ENCODE peak calls at places on chromosomes 6 and 20, in six cellular contexts. O, S, U, G, E and I are unnamed samples.

GRCh38 chr6:5100806-5101205 is 15.7 kb downstream of the PPP1R3G start:
- DNase-seq in O (no peak), S (no peak), U (no peak), G (no peak), E (no peak), I (no peak)

GRCh38 chr6:116010400-116011095 is 50.1 kb downstream of the FRK start:
- DNase-seq in O (peak; percentile 75), S (peak; percentile 74), U (peak; percentile 55), G (peak; percentile 77), E (peak; percentile 39), I (peak; percentile 78)

GRCh38 chr20:59441306-59441705 is 140.9 kb downstream of the EDN3 start:
- DNase-seq in O (no peak), S (no peak), U (no peak), G (no peak), E (no peak), I (no peak)

GRCh38 chr20:62248890-62249560 is 10.7 kb downstream of the OSBPL2 start:
- DNase-seq in O (no peak), S (no peak), U (no peak), G (no peak), E (no peak), I (no peak)

GRCh38 chr20:57877131-57877784 is 167.4 kb upstream of the PMEPA1 start:
- DNase-seq in O (no peak), S (peak; percentile 44), U (no peak), G (no peak), E (no peak), I (no peak)

GRCh38 chr20:45313943-45314342 is 5.8 kb upstream of the MATN4 start:
- DNase-seq in O (no peak), S (no peak), U (no peak), G (no peak), E (no peak), I (no peak)

GRCh38 chr6:100283288-100283687 is 181.4 kb downstream of the SIM1 start:
- DNase-seq in O (peak; percentile 72), S (no peak), U (no peak), G (peak; percentile 27), E (no peak), I (peak; percentile 51)

GRCh38 chr20:7196481-7196880 is 429.0 kb downstream of the BMP2 start:
- DNase-seq in O (no peak), S (no peak), U (no peak), G (no peak), E (no peak), I (no peak)

GRCh38 chr6:155001482-155001881 is 6.4 kb downstream of the TIAM2 start:
- DNase-seq in O (peak; percentile 47), S (no peak), U (no peak), G (no peak), E (no peak), I (no peak)

GRCh38 chr6:34237722-34238506 is 1.2 kb downstream of the HMGA1 start:
- DNase-seq in O (peak; percentile 33), S (peak; percentile 63), U (peak; percentile 49), G (peak; percentile 51), E (no peak), I (peak; percentile 59)

GRCh38 chr6:107186047-107186446 is 70.7 kb upstream of the BEND3 start:
- DNase-seq in O (no peak), S (no peak), U (no peak), G (no peak), E (no peak), I (no peak)

GRCh38 chr20:42754713-42755112 is 435.0 kb downstream of the PTPRT start:
- DNase-seq in O (no peak), S (no peak), U (no peak), G (no peak), E (no peak), I (no peak)

GRCh38 chr6:17884501-17885039 is 102.9 kb downstream of the KIF13A start:
- DNase-seq in O (no peak), S (no peak), U (no peak), G (peak; percentile 23), E (no peak), I (no peak)

GRCh38 chr6:111580826-111581505 is 24.7 kb downstream of the TRAF3IP2 start:
- DNase-seq in O (peak; percentile 39), S (no peak), U (peak; percentile 53), G (no peak), E (no peak), I (no peak)

GRCh38 chr6:143059616-143060353 is 904 bp upstream of the AIG1 start:
- DNase-seq in O (peak; percentile 87), S (no peak), U (peak; percentile 37), G (peak; percentile 78), E (no peak), I (peak; percentile 89)

GRCh38 chr6:98921038-98921437 is 26.7 kb downstream of the FBXL4 start:
- DNase-seq in O (peak; percentile 10), S (no peak), U (no peak), G (no peak), E (no peak), I (no peak)

GRCh38 chr6:28767133-28767532 is 156.7 kb downstream of the TRIM27 start:
- DNase-seq in O (no peak), S (no peak), U (no peak), G (no peak), E (no peak), I (no peak)
- H3K4me2 ChIP-seq in O (no peak overlapping the region), S (no peak overlapping the region), U (no peak overlapping the region), G (no peak overlapping the region), E (no peak overlapping the region), I (no peak overlapping the region)

GRCh38 chr6:54958446-54958845 is 111.9 kb downstream of the FAM83B start:
- DNase-seq in O (no peak), S (no peak), U (no peak), G (no peak), E (no peak), I (no peak)
- H2AFZ ChIP-seq in O (no peak overlapping the region), S (no peak overlapping the region), U (no peak overlapping the region), G (no peak overlapping the region), E (no peak overlapping the region), I (no peak overlapping the region)

DNA sequence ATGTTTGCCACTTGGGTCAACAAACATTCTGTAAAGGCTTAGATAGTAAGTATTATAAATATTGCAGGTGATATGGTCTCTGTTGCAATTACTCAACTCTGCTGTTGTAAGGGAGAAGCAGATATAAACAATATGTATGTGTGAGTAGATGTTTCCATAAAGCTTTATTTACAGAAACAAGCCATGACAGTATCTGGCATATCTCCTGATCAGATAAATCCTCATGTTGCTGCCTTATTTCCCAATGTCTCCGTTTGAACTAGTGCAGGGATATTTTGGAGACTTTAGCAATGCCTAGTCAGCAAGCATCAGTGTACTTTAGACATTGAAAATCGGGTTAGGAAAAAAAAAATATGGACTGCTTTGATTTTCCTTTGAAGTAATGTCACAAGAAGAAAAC is 96.1 kb downstream of the LAMA2 start:
- DNase-seq in O (peak; percentile 49), S (no peak), U (no peak), G (no peak), E (no peak), I (peak; percentile 61)
- H3K4ac ChIP-seq in O (no peak overlapping the region), S (no peak overlapping the region), U (no peak overlapping the region), G (no peak overlapping the region), E (no peak overlapping the region), I (no peak overlapping the region)

GRCh38 chr6:14037402-14038277 is 79.9 kb upstream of the CD83 start:
- DNase-seq in O (peak; percentile 80), S (no peak), U (no peak), G (no peak), E (no peak), I (peak; percentile 64)
- H3K4me2 ChIP-seq in O (peak overlapping the region; percentile 90), S (no peak overlapping the region), U (no peak overlapping the region), G (no peak overlapping the region), E (no peak overlapping the region), I (no peak overlapping the region)

GRCh38 chr20:50728981-50729874 is 2.2 kb upstream of the PARD6B start:
- DNase-seq in O (no peak), S (peak; percentile 39), U (peak; percentile 31), G (no peak), E (no peak), I (peak; percentile 66)
- H2AFZ ChIP-seq in O (peak overlapping the region; percentile 97), S (no peak overlapping the region), U (no peak overlapping the region), G (no peak overlapping the region), E (no peak overlapping the region), I (no peak overlapping the region)

GRCh38 chr20:51022227-51022802 is 592 bp downstream of the KCNG1 start:
- DNase-seq in O (no peak), S (no peak), U (no peak), G (no peak), E (no peak), I (no peak)

GRCh38 chr20:51021067-51022025 is 1.6 kb downstream of the KCNG1 start:
- DNase-seq in O (peak; percentile 61), S (peak; percentile 55), U (no peak), G (no peak), E (no peak), I (no peak)

GRCh38 chr20:51022803-51023616 is at the start of gene KCNG1:
- DNase-seq in O (peak; percentile 75), S (peak; percentile 87), U (peak; percentile 86), G (peak; percentile 76), E (peak; percentile 78), I (peak; percentile 87)

GRCh38 chr20:51024761-51025160 is 1.9 kb upstream of the KCNG1 start:
- DNase-seq in O (no peak), S (no peak), U (no peak), G (no peak), E (no peak), I (no peak)

GRCh38 chr20:51023617-51024155 is 779 bp upstream of the KCNG1 start:
- DNase-seq in O (no peak), S (peak; percentile 63), U (no peak), G (no peak), E (no peak), I (no peak)
- H3K4ac ChIP-seq in O (no peak overlapping the region), S (no peak overlapping the region), U (no peak overlapping the region), G (no peak overlapping the region), E (peak overlapping the region; percentile 56), I (peak overlapping the region; percentile 80)

GRCh38 chr20:34046330-34046729 is 52.6 kb downstream of the RALY start:
- DNase-seq in O (no peak), S (no peak), U (no peak), G (no peak), E (no peak), I (no peak)

GRCh38 chr20:34047010-34047687 is 53.4 kb downstream of the RALY start:
- DNase-seq in O (no peak), S (no peak), U (no peak), G (no peak), E (no peak), I (no peak)

GRCh38 chr20:34043025-34043424 is 49.3 kb downstream of the RALY start:
- DNase-seq in O (no peak), S (no peak), U (no peak), G (no peak), E (no peak), I (peak; percentile 19)

GRCh38 chr20:34045930-34046329 is 52.2 kb downstream of the RALY start:
- DNase-seq in O (no peak), S (no peak), U (peak; percentile 59), G (no peak), E (no peak), I (no peak)

DNA sequence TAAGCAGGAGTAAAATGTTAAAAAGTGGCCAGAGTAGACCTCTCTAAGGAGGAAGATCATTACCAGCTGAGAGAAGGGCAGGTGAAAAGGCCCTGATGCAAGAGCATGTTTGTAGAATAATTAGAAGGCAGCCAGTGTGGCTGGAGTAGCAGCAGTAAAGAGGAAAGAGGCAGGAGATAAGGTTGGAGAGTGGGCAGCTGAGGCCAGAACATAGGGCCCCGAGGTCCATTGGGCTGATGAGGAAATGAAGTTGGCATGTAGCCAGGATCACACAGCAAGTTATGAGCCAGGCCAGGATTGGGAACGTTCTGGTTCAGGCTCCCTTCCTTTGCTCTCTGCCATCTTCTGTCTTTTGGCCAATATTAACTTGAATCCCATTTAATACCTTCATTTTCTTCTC is 51.6 kb downstream of the RALY start:
- DNase-seq in O (peak; percentile 18), S (no peak), U (no peak), G (no peak), E (no peak), I (no peak)
- H3K4me2 ChIP-seq in O (no peak overlapping the region), S (peak overlapping the region; percentile 55), U (no peak overlapping the region), G (no peak overlapping the region), E (no peak overlapping the region), I (no peak overlapping the region)